ENCODE peak calls at places on chromosomes 13 and 19, in five cellular contexts. T is WTC11; D is effector memory CD4-positive, alpha-beta T cell; O is neural progenitor cell; Z is RWPE1. I is an unnamed sample.

GRCh38 chr13:95087746-95088305 is 213.4 kb downstream of the ABCC4 start:
- DNase-seq in T (no peak), D (no peak), O (no peak), Z (no peak), I (no peak)

GRCh38 chr19:2720777-2721569 is at the start of gene DIRAS1:
- DNase-seq in T (peak), D (no peak), O (peak), Z (no peak), I (no peak)

GRCh38 chr13:66994097-66994496 is 236.0 kb downstream of the PCDH9 start:
- DNase-seq in T (peak), D (no peak), O (peak), Z (peak), I (no peak)

GRCh38 chr19:46689358-46689757 is 27.6 kb downstream of the PRKD2 start:
- DNase-seq in T (no peak), D (no peak), O (no peak), Z (no peak), I (no peak)

GRCh38 chr19:6379744-6380143 is 4.0 kb upstream of the PSPN start:
- DNase-seq in T (no peak), D (no peak), O (no peak), Z (no peak), I (no peak)

GRCh38 chr19:7500811-7501450 is 12.1 kb upstream of the PEX11G start:
- DNase-seq in T (peak), D (no peak), O (peak), Z (peak), I (peak)

GRCh38 chr19:33394723-33395560 is 21.4 kb downstream of the CEBPG start:
- DNase-seq in T (no peak), D (no peak), O (no peak), Z (no peak), I (no peak)

GRCh38 chr19:33720155-33720493 is 76.5 kb upstream of the KCTD15 start:
- DNase-seq in T (no peak), D (no peak), O (no peak), Z (no peak), I (no peak)

GRCh38 chr19:18785179-18786124 is 5.7 kb downstream of the COMP start:
- DNase-seq in T (peak), D (peak), O (peak), Z (peak), I (peak)

I was measured in stimulated activated naive CD4-positive, alpha-beta T cell treated with Interleukin-2 at 50 U/mL for 16 hours.